ENCODE peak calls at places on chromosomes 13 and 19, in ten cellular contexts. One of them, this sample, is unnamed.

GRCh38 chr19:51127755-51128154 is 3.0 kb downstream of the SIGLEC9 start:
- DNase-seq in T-cell: no peak
- DNase-seq in NCI-H1930: no peak
- DNase-seq in stimulated activated CD4-positive, alpha-beta T cell treated with anti-CD3 and anti-CD28 coated beads, TNF-alpha, amount 100 ng/mL, for 48 hours: no peak
- DNase-seq in keratinocyte: no peak
- DNase-seq in activated T-helper 2 cell treated with anti-CD3 and anti-CD28 coated beads, Interferon-gamma antibody, Interleukin-2, Interleukin-4, amounts not matched to agents 10 μg/mL and 5 μg/mL and 100 μg/mL, durations not matched to agents 14 hours and 24 hours and 36 hours: no peak
- DNase-seq in HT1080: peak
- DNase-seq in epithelial cell of proximal tubule: no peak
- DNase-seq in effector CD4-positive, alpha-beta T cell: no peak
- DNase-seq in AG09319: no peak
- DNase-seq in this sample: no peak

GRCh38 chr19:1089126-1089771 is 5.9 kb downstream of the POLR2E start:
- DNase-seq in AG09319: no peak
- DNase-seq in NCI-H1930: no peak
- DNase-seq in HT1080: no peak
- DNase-seq in keratinocyte: no peak
- DNase-seq in stimulated activated CD4-positive, alpha-beta T cell treated with anti-CD3 and anti-CD28 coated beads, TNF-alpha, amount 100 ng/mL, for 48 hours: no peak
- DNase-seq in T-cell: no peak
- DNase-seq in effector CD4-positive, alpha-beta T cell: no peak
- DNase-seq in activated T-helper 2 cell treated with anti-CD3 and anti-CD28 coated beads, Interferon-gamma antibody, Interleukin-2, Interleukin-4, amounts not matched to agents 10 μg/mL and 5 μg/mL and 100 μg/mL, durations not matched to agents 14 hours and 24 hours and 36 hours: no peak
- DNase-seq in epithelial cell of proximal tubule: no peak
- DNase-seq in this sample: no peak

GRCh38 chr19:47107201-47107952 is 6.2 kb downstream of the ZC3H4 start:
- DNase-seq in stimulated activated CD4-positive, alpha-beta T cell treated with anti-CD3 and anti-CD28 coated beads, TNF-alpha, amount 100 ng/mL, for 48 hours: no peak
- DNase-seq in T-cell: no peak
- DNase-seq in NCI-H1930: no peak
- DNase-seq in HT1080: peak
- DNase-seq in AG09319: no peak
- DNase-seq in effector CD4-positive, alpha-beta T cell: peak
- DNase-seq in epithelial cell of proximal tubule: no peak
- DNase-seq in keratinocyte: no peak
- DNase-seq in activated T-helper 2 cell treated with anti-CD3 and anti-CD28 coated beads, Interferon-gamma antibody, Interleukin-2, Interleukin-4, amounts not matched to agents 10 μg/mL and 5 μg/mL and 100 μg/mL, durations not matched to agents 14 hours and 24 hours and 36 hours: peak
- DNase-seq in this sample: peak

GRCh38 chr19:35232912-35233311 is 4.4 kb upstream of the FAM187B start:
- DNase-seq in AG09319: no peak
- DNase-seq in activated T-helper 2 cell treated with anti-CD3 and anti-CD28 coated beads, Interferon-gamma antibody, Interleukin-2, Interleukin-4, amounts not matched to agents 10 μg/mL and 5 μg/mL and 100 μg/mL, durations not matched to agents 14 hours and 24 hours and 36 hours: no peak
- DNase-seq in stimulated activated CD4-positive, alpha-beta T cell treated with anti-CD3 and anti-CD28 coated beads, TNF-alpha, amount 100 ng/mL, for 48 hours: no peak
- DNase-seq in HT1080: no peak
- DNase-seq in NCI-H1930: no peak
- DNase-seq in keratinocyte: no peak
- DNase-seq in T-cell: no peak
- DNase-seq in effector CD4-positive, alpha-beta T cell: no peak
- DNase-seq in epithelial cell of proximal tubule: no peak
- DNase-seq in this sample: no peak

GRCh38 chr13:33355470-33355869 is 69.9 kb upstream of the STARD13 start:
- DNase-seq in epithelial cell of proximal tubule: no peak
- DNase-seq in stimulated activated CD4-positive, alpha-beta T cell treated with anti-CD3 and anti-CD28 coated beads, TNF-alpha, amount 100 ng/mL, for 48 hours: no peak
- DNase-seq in keratinocyte: no peak
- DNase-seq in T-cell: no peak
- DNase-seq in NCI-H1930: no peak
- DNase-seq in HT1080: no peak
- DNase-seq in effector CD4-positive, alpha-beta T cell: no peak
- DNase-seq in AG09319: peak
- DNase-seq in activated T-helper 2 cell treated with anti-CD3 and anti-CD28 coated beads, Interferon-gamma antibody, Interleukin-2, Interleukin-4, amounts not matched to agents 10 μg/mL and 5 μg/mL and 100 μg/mL, durations not matched to agents 14 hours and 24 hours and 36 hours: no peak
- DNase-seq in this sample: peak

GRCh38 chr13:112331675-112332074 is 44.5 kb upstream of the SPACA7 start:
- DNase-seq in T-cell: no peak
- DNase-seq in stimulated activated CD4-positive, alpha-beta T cell treated with anti-CD3 and anti-CD28 coated beads, TNF-alpha, amount 100 ng/mL, for 48 hours: no peak
- DNase-seq in NCI-H1930: no peak
- DNase-seq in epithelial cell of proximal tubule: no peak
- DNase-seq in effector CD4-positive, alpha-beta T cell: no peak
- DNase-seq in keratinocyte: no peak
- DNase-seq in activated T-helper 2 cell treated with anti-CD3 and anti-CD28 coated beads, Interferon-gamma antibody, Interleukin-2, Interleukin-4, amounts not matched to agents 10 μg/mL and 5 μg/mL and 100 μg/mL, durations not matched to agents 14 hours and 24 hours and 36 hours: no peak
- DNase-seq in HT1080: no peak
- DNase-seq in AG09319: no peak
- DNase-seq in this sample: no peak

GRCh38 chr19:40213882-40214570 is 4.2 kb downstream of the TTC9B start:
- DNase-seq in epithelial cell of proximal tubule: no peak
- DNase-seq in HT1080: no peak
- DNase-seq in keratinocyte: no peak
- DNase-seq in activated T-helper 2 cell treated with anti-CD3 and anti-CD28 coated beads, Interferon-gamma antibody, Interleukin-2, Interleukin-4, amounts not matched to agents 10 μg/mL and 5 μg/mL and 100 μg/mL, durations not matched to agents 14 hours and 24 hours and 36 hours: no peak
- DNase-seq in AG09319: no peak
- DNase-seq in effector CD4-positive, alpha-beta T cell: no peak
- DNase-seq in NCI-H1930: no peak
- DNase-seq in T-cell: no peak
- DNase-seq in stimulated activated CD4-positive, alpha-beta T cell treated with anti-CD3 and anti-CD28 coated beads, TNF-alpha, amount 100 ng/mL, for 48 hours: no peak
- DNase-seq in this sample: no peak

GRCh38 chr13:26964278-26965057 is 203.9 kb upstream of the GPR12 start:
- DNase-seq in HT1080: peak
- DNase-seq in stimulated activated CD4-positive, alpha-beta T cell treated with anti-CD3 and anti-CD28 coated beads, TNF-alpha, amount 100 ng/mL, for 48 hours: no peak
- DNase-seq in AG09319: no peak
- DNase-seq in T-cell: no peak
- DNase-seq in effector CD4-positive, alpha-beta T cell: no peak
- DNase-seq in keratinocyte: no peak
- DNase-seq in NCI-H1930: no peak
- DNase-seq in activated T-helper 2 cell treated with anti-CD3 and anti-CD28 coated beads, Interferon-gamma antibody, Interleukin-2, Interleukin-4, amounts not matched to agents 10 μg/mL and 5 μg/mL and 100 μg/mL, durations not matched to agents 14 hours and 24 hours and 36 hours: no peak
- DNase-seq in epithelial cell of proximal tubule: no peak
- DNase-seq in this sample: no peak

GRCh38 chr19:12723643-12724426 is at the start of gene TNPO2:
- DNase-seq in T-cell: peak
- DNase-seq in stimulated activated CD4-positive, alpha-beta T cell treated with anti-CD3 and anti-CD28 coated beads, TNF-alpha, amount 100 ng/mL, for 48 hours: peak
- DNase-seq in keratinocyte: no peak
- DNase-seq in HT1080: no peak
- DNase-seq in effector CD4-positive, alpha-beta T cell: peak
- DNase-seq in AG09319: no peak
- DNase-seq in epithelial cell of proximal tubule: no peak
- DNase-seq in NCI-H1930: peak
- DNase-seq in activated T-helper 2 cell treated with anti-CD3 and anti-CD28 coated beads, Interferon-gamma antibody, Interleukin-2, Interleukin-4, amounts not matched to agents 10 μg/mL and 5 μg/mL and 100 μg/mL, durations not matched to agents 14 hours and 24 hours and 36 hours: peak
- DNase-seq in this sample: peak

GRCh38 chr19:42378225-42378929 is 11.7 kb downstream of the CNFN start:
- DNase-seq in HT1080: no peak
- DNase-seq in NCI-H1930: no peak
- DNase-seq in T-cell: no peak
- DNase-seq in epithelial cell of proximal tubule: no peak
- DNase-seq in activated T-helper 2 cell treated with anti-CD3 and anti-CD28 coated beads, Interferon-gamma antibody, Interleukin-2, Interleukin-4, amounts not matched to agents 10 μg/mL and 5 μg/mL and 100 μg/mL, durations not matched to agents 14 hours and 24 hours and 36 hours: no peak
- DNase-seq in stimulated activated CD4-positive, alpha-beta T cell treated with anti-CD3 and anti-CD28 coated beads, TNF-alpha, amount 100 ng/mL, for 48 hours: no peak
- DNase-seq in effector CD4-positive, alpha-beta T cell: no peak
- DNase-seq in AG09319: no peak
- DNase-seq in keratinocyte: no peak
- DNase-seq in this sample: no peak

GRCh38 chr19:44646049-44646416 is 2.3 kb downstream of the PVR start:
- DNase-seq in stimulated activated CD4-positive, alpha-beta T cell treated with anti-CD3 and anti-CD28 coated beads, TNF-alpha, amount 100 ng/mL, for 48 hours: no peak
- DNase-seq in effector CD4-positive, alpha-beta T cell: no peak
- DNase-seq in T-cell: no peak
- DNase-seq in activated T-helper 2 cell treated with anti-CD3 and anti-CD28 coated beads, Interferon-gamma antibody, Interleukin-2, Interleukin-4, amounts not matched to agents 10 μg/mL and 5 μg/mL and 100 μg/mL, durations not matched to agents 14 hours and 24 hours and 36 hours: no peak
- DNase-seq in AG09319: no peak
- DNase-seq in epithelial cell of proximal tubule: no peak
- DNase-seq in HT1080: no peak
- DNase-seq in NCI-H1930: no peak
- DNase-seq in keratinocyte: no peak
- DNase-seq in this sample: no peak

GRCh38 chr13:66665991-66666390 is 564.1 kb downstream of the PCDH9 start:
- DNase-seq in T-cell: no peak
- DNase-seq in keratinocyte: no peak
- DNase-seq in activated T-helper 2 cell treated with anti-CD3 and anti-CD28 coated beads, Interferon-gamma antibody, Interleukin-2, Interleukin-4, amounts not matched to agents 10 μg/mL and 5 μg/mL and 100 μg/mL, durations not matched to agents 14 hours and 24 hours and 36 hours: no peak
- DNase-seq in AG09319: peak
- DNase-seq in epithelial cell of proximal tubule: peak
- DNase-seq in HT1080: peak
- DNase-seq in effector CD4-positive, alpha-beta T cell: no peak
- DNase-seq in stimulated activated CD4-positive, alpha-beta T cell treated with anti-CD3 and anti-CD28 coated beads, TNF-alpha, amount 100 ng/mL, for 48 hours: no peak
- DNase-seq in NCI-H1930: no peak
- DNase-seq in this sample: peak

GRCh38 chr19:18401580-18402112 is 4.2 kb upstream of the LRRC25 start:
- DNase-seq in T-cell: no peak
- DNase-seq in AG09319: no peak
- DNase-seq in effector CD4-positive, alpha-beta T cell: no peak
- DNase-seq in epithelial cell of proximal tubule: no peak
- DNase-seq in activated T-helper 2 cell treated with anti-CD3 and anti-CD28 coated beads, Interferon-gamma antibody, Interleukin-2, Interleukin-4, amounts not matched to agents 10 μg/mL and 5 μg/mL and 100 μg/mL, durations not matched to agents 14 hours and 24 hours and 36 hours: no peak
- DNase-seq in NCI-H1930: no peak
- DNase-seq in keratinocyte: no peak
- DNase-seq in HT1080: peak
- DNase-seq in stimulated activated CD4-positive, alpha-beta T cell treated with anti-CD3 and anti-CD28 coated beads, TNF-alpha, amount 100 ng/mL, for 48 hours: no peak
- DNase-seq in this sample: no peak